ENCODE peak calls at places on chromosomes 6 and 20, in six cellular contexts. W, Q, Z, V, J and N are unnamed samples.

GRCh38 chr6:13924146-13924948 is 405 bp upstream of the RNF182 start:
- DNase-seq in W (no peak), Q (no peak), Z (no peak), V (peak), J (no peak), N (no peak)

GRCh38 chr6:118574051-118574865 is 26.2 kb downstream of the PLN start:
- DNase-seq in W (no peak), Q (no peak), Z (no peak), V (no peak), J (no peak), N (no peak)

GRCh38 chr6:53483423-53484353 is 61.2 kb downstream of the GCLC start:
- DNase-seq in W (peak), Q (no peak), Z (no peak), V (no peak), J (peak), N (no peak)

GRCh38 chr6:5996701-5997419 is 9.9 kb downstream of the NRN1 start:
- DNase-seq in W (no peak), Q (no peak), Z (no peak), V (no peak), J (no peak), N (no peak)

GRCh38 chr6:24321538-24322162 is 36.2 kb downstream of the DCDC2 start:
- DNase-seq in W (no peak), Q (no peak), Z (no peak), V (no peak), J (no peak), N (no peak)

GRCh38 chr6:71368284-71368683 is 79.7 kb downstream of the OGFRL1 start:
- DNase-seq in W (no peak), Q (no peak), Z (no peak), V (no peak), J (no peak), N (no peak)

GRCh38 chr20:31709939-31710338 is 12.7 kb downstream of the BCL2L1 start:
- DNase-seq in W (no peak), Q (no peak), Z (no peak), V (no peak), J (no peak), N (no peak)

GRCh38 chr20:11912013-11912663 is 5.6 kb upstream of the BTBD3 start:
- DNase-seq in W (no peak), Q (no peak), Z (no peak), V (no peak), J (peak), N (no peak)

GRCh38 chr6:69421986-69422385 is 374.8 kb downstream of the LMBRD1 start:
- DNase-seq in W (no peak), Q (no peak), Z (no peak), V (no peak), J (no peak), N (no peak)

GRCh38 chr6:6736753-6737654 is 148.5 kb downstream of the LY86 start:
- DNase-seq in W (no peak), Q (no peak), Z (no peak), V (peak), J (peak), N (no peak)

GRCh38 chr6:87847830-87848210 is 145.8 kb upstream of the AKIRIN2 start:
- DNase-seq in W (no peak), Q (no peak), Z (no peak), V (no peak), J (no peak), N (no peak)

GRCh38 chr6:52388790-52389189 is 26.8 kb downstream of the PAQR8 start:
- DNase-seq in W (peak), Q (no peak), Z (no peak), V (peak), J (no peak), N (peak)